ENCODE peak calls at places on chromosomes 11 and 22, in six cellular contexts. E is memory B cell, H is hippocampal formation, A is Calu3, D is mammary epithelial cell, X is SHP77. I is an unnamed sample.

GRCh38 chr11:62461740-62462522 is 43.1 kb downstream of the SCGB1A1 start:
- DNase-seq in E (no peak), H (no peak), A (no peak), D (no peak), X (no peak), I (no peak)

GRCh38 chr22:44584256-44584902 is 86.3 kb upstream of the RTL6 start:
- DNase-seq in E (no peak), H (no peak), A (no peak), D (no peak), X (no peak), I (no peak)

GRCh38 chr11:127862406-127862805 is 725.0 kb downstream of the ETS1 start:
- DNase-seq in E (no peak), H (no peak), A (no peak), D (peak; percentile 73), X (no peak), I (no peak)

GRCh38 chr11:128619540-128620305 is 32.4 kb upstream of the ETS1 start:
- DNase-seq in E (no peak), H (no peak), A (no peak), D (no peak), X (no peak), I (no peak)

GRCh38 chr11:61609970-61610347 is 29.1 kb upstream of the SYT7 start:
- DNase-seq in E (no peak), H (no peak), A (no peak), D (peak; percentile 38), X (peak; percentile 43), I (peak; percentile 18)

GRCh38 chr22:23743303-23743705 is 7.6 kb downstream of the ZNF70 start:
- DNase-seq in E (no peak), H (peak; percentile 52), A (no peak), D (no peak), X (no peak), I (no peak)

GRCh38 chr11:116224154-116224888 is 548.5 kb downstream of the BUD13 start:
- DNase-seq in E (peak; percentile 30), H (no peak), A (peak; percentile 44), D (no peak), X (peak; percentile 17), I (peak; percentile 24)

GRCh38 chr22:22384668-22385244 is 123.8 kb downstream of the ZNF280B start:
- DNase-seq in E (no peak), H (no peak), A (no peak), D (no peak), X (no peak), I (no peak)

GRCh38 chr22:38250642-38251354 is 22.0 kb downstream of the TMEM184B start:
- DNase-seq in E (no peak), H (no peak), A (no peak), D (no peak), X (no peak), I (no peak)

GRCh38 chr11:1640076-1640946 is 10.7 kb downstream of the KRTAP5-5 start:
- DNase-seq in E (peak; percentile 24), H (no peak), A (peak; percentile 61), D (peak; percentile 23), X (peak; percentile 34), I (peak; percentile 82)

GRCh38 chr11:19800714-19801519 is 88.3 kb downstream of the NAV2 start:
- DNase-seq in E (no peak), H (no peak), A (no peak), D (peak; percentile 32), X (no peak), I (no peak)

GRCh38 chr11:8905528-8906165 is 5.3 kb upstream of the AKIP1 start:
- DNase-seq in E (no peak), H (no peak), A (no peak), D (peak; percentile 86), X (no peak), I (no peak)

GRCh38 chr11:45677811-45678515 is 12.5 kb upstream of the CHST1 start:
- DNase-seq in E (no peak), H (no peak), A (no peak), D (no peak), X (no peak), I (no peak)

GRCh38 chr11:116725434-116726221 is 47.2 kb downstream of the BUD13 start:
- DNase-seq in E (no peak), H (no peak), A (no peak), D (no peak), X (no peak), I (no peak)

GRCh38 chr11:110092577-110093406 is at the start of gene ZC3H12C:
- DNase-seq in E (peak; percentile 31), H (peak; percentile 80), A (peak; percentile 88), D (peak; percentile 95), X (peak; percentile 84), I (peak; percentile 82)

GRCh38 chr11:71356904-71357303 is 91.3 kb downstream of the DHCR7 start:
- DNase-seq in E (no peak), H (no peak), A (no peak), D (no peak), X (no peak), I (no peak)

GRCh38 chr11:63567044-63567840 is 4.1 kb upstream of the PLAAT2 start:
- DNase-seq in E (peak; percentile 85), H (no peak), A (peak; percentile 62), D (peak; percentile 95), X (no peak), I (peak; percentile 49)

GRCh38 chr22:47176573-47177333 is 414.3 kb downstream of the TBC1D22A start:
- DNase-seq in E (no peak), H (no peak), A (no peak), D (no peak), X (no peak), I (no peak)

GRCh38 chr11:73860202-73860601 is 16.4 kb downstream of the COA4 start:
- DNase-seq in E (no peak), H (no peak), A (no peak), D (no peak), X (no peak), I (no peak)

GRCh38 chr11:8807544-8808225 is 103.3 kb upstream of the AKIP1 start:
- DNase-seq in E (no peak), H (no peak), A (no peak), D (peak; percentile 69), X (no peak), I (no peak)

GRCh38 chr11:90204832-90205646 is 17.8 kb downstream of the CHORDC1 start:
- DNase-seq in E (peak; percentile 46), H (peak; percentile 66), A (no peak), D (peak; percentile 35), X (peak; percentile 49), I (peak; percentile 60)

GRCh38 chr11:76391811-76392475 is 10.8 kb downstream of the GVQW3 start:
- DNase-seq in E (no peak), H (no peak), A (no peak), D (no peak), X (no peak), I (no peak)

GRCh38 chr11:122617297-122617696 is 38.2 kb upstream of the UBASH3B start:
- DNase-seq in E (no peak), H (no peak), A (no peak), D (peak; percentile 84), X (no peak), I (no peak)

GRCh38 chr22:38831166-38831945 is 12.5 kb downstream of the NPTXR start:
- DNase-seq in E (no peak), H (no peak), A (peak; percentile 51), D (peak; percentile 75), X (no peak), I (no peak)

GRCh38 chr11:70108250-70108649 is 30.1 kb downstream of the ANO1 start:
- DNase-seq in E (no peak), H (no peak), A (no peak), D (no peak), X (no peak), I (no peak)

GRCh38 chr11:48017105-48017874 is 36.9 kb downstream of the PTPRJ start:
- DNase-seq in E (no peak), H (no peak), A (no peak), D (no peak), X (no peak), I (no peak)